ENCODE peak calls at places on chromosome 6, in six cellular contexts. One of them, this sample, is unnamed.

GRCh38 chr6:83884523-83884922 is 25.0 kb downstream of the CYB5R4 start:
- DNase-seq in suprapubic skin: no peak
- DNase-seq in OCI-LY7: peak
- DNase-seq in neural progenitor cell: peak
- DNase-seq in IMR-90: peak
- DNase-seq in choroid plexus epithelial cell: peak
- DNase-seq in this sample: peak

GRCh38 chr6:34926655-34927054 is 37.6 kb downstream of the ANKS1A start:
- DNase-seq in IMR-90: peak
- DNase-seq in choroid plexus epithelial cell: peak
- DNase-seq in suprapubic skin: no peak
- DNase-seq in OCI-LY7: no peak
- DNase-seq in neural progenitor cell: no peak
- DNase-seq in this sample: peak

GRCh38 chr6:126388235-126388634 is 48.3 kb downstream of the CENPW start:
- DNase-seq in neural progenitor cell: no peak
- DNase-seq in suprapubic skin: no peak
- DNase-seq in OCI-LY7: no peak
- DNase-seq in IMR-90: no peak
- DNase-seq in choroid plexus epithelial cell: peak
- DNase-seq in this sample: no peak

GRCh38 chr6:132054525-132054924 is 103.4 kb upstream of the CCN2 start:
- DNase-seq in neural progenitor cell: no peak
- DNase-seq in suprapubic skin: no peak
- DNase-seq in choroid plexus epithelial cell: peak
- DNase-seq in IMR-90: peak
- DNase-seq in OCI-LY7: no peak
- DNase-seq in this sample: peak

GRCh38 chr6:142384455-142385332 is 82.9 kb downstream of the ADGRG6 start:
- DNase-seq in choroid plexus epithelial cell: peak
- DNase-seq in neural progenitor cell: no peak
- DNase-seq in OCI-LY7: no peak
- DNase-seq in suprapubic skin: no peak
- DNase-seq in IMR-90: peak
- DNase-seq in this sample: no peak

GRCh38 chr6:83518946-83519489 is 6.7 kb downstream of the PRSS35 start:
- DNase-seq in choroid plexus epithelial cell: peak
- DNase-seq in OCI-LY7: no peak
- DNase-seq in IMR-90: peak
- DNase-seq in neural progenitor cell: peak
- DNase-seq in suprapubic skin: no peak
- DNase-seq in this sample: no peak

GRCh38 chr6:1836690-1837089 is 227.0 kb downstream of the FOXC1 start:
- DNase-seq in IMR-90: no peak
- DNase-seq in OCI-LY7: no peak
- DNase-seq in neural progenitor cell: no peak
- DNase-seq in choroid plexus epithelial cell: no peak
- DNase-seq in suprapubic skin: no peak
- DNase-seq in this sample: no peak

GRCh38 chr6:22848121-22848520 is 278.8 kb downstream of the HDGFL1 start:
- DNase-seq in OCI-LY7: no peak
- DNase-seq in neural progenitor cell: no peak
- DNase-seq in choroid plexus epithelial cell: peak
- DNase-seq in IMR-90: no peak
- DNase-seq in suprapubic skin: no peak
- DNase-seq in this sample: no peak

GRCh38 chr6:2993755-2994317 is 5.9 kb upstream of the NQO2 start:
- DNase-seq in suprapubic skin: no peak
- DNase-seq in IMR-90: no peak
- DNase-seq in choroid plexus epithelial cell: no peak
- DNase-seq in neural progenitor cell: no peak
- DNase-seq in OCI-LY7: no peak
- DNase-seq in this sample: no peak

GRCh38 chr6:88584581-88584980 is 378.8 kb downstream of the RNGTT start:
- DNase-seq in IMR-90: no peak
- DNase-seq in choroid plexus epithelial cell: peak
- DNase-seq in neural progenitor cell: no peak
- DNase-seq in suprapubic skin: no peak
- DNase-seq in OCI-LY7: no peak
- DNase-seq in this sample: no peak

GRCh38 chr6:156585859-156586258 is 191.3 kb upstream of the ARID1B start:
- DNase-seq in neural progenitor cell: no peak
- DNase-seq in suprapubic skin: no peak
- DNase-seq in OCI-LY7: no peak
- DNase-seq in choroid plexus epithelial cell: peak
- DNase-seq in IMR-90: no peak
- DNase-seq in this sample: no peak

GRCh38 chr6:159790149-159790946 is at the start of gene MRPL18:
- DNase-seq in IMR-90: peak
- DNase-seq in suprapubic skin: peak
- DNase-seq in choroid plexus epithelial cell: peak
- DNase-seq in neural progenitor cell: peak
- DNase-seq in OCI-LY7: peak
- DNase-seq in this sample: peak

GRCh38 chr6:71588490-71588889 is 297.9 kb upstream of the RIMS1 start:
- DNase-seq in neural progenitor cell: no peak
- DNase-seq in suprapubic skin: no peak
- DNase-seq in choroid plexus epithelial cell: no peak
- DNase-seq in OCI-LY7: no peak
- DNase-seq in IMR-90: no peak
- DNase-seq in this sample: no peak

GRCh38 chr6:52167272-52167671 is 18.9 kb upstream of the IL17A start:
- DNase-seq in OCI-LY7: no peak
- DNase-seq in neural progenitor cell: no peak
- DNase-seq in choroid plexus epithelial cell: no peak
- DNase-seq in IMR-90: no peak
- DNase-seq in suprapubic skin: no peak
- DNase-seq in this sample: no peak

GRCh38 chr6:32882879-32883250 is 28.9 kb downstream of the PSMB9 start:
- DNase-seq in suprapubic skin: no peak
- DNase-seq in neural progenitor cell: no peak
- DNase-seq in OCI-LY7: no peak
- DNase-seq in choroid plexus epithelial cell: peak
- DNase-seq in IMR-90: peak
- DNase-seq in this sample: peak

GRCh38 chr6:100470721-100471120 is 6.0 kb upstream of the SIM1 start:
- DNase-seq in OCI-LY7: no peak
- DNase-seq in suprapubic skin: no peak
- DNase-seq in neural progenitor cell: no peak
- DNase-seq in choroid plexus epithelial cell: no peak
- DNase-seq in IMR-90: no peak
- DNase-seq in this sample: no peak

GRCh38 chr6:127900935-127901334 is at the start of gene THEMIS:
- DNase-seq in choroid plexus epithelial cell: no peak
- DNase-seq in neural progenitor cell: no peak
- DNase-seq in OCI-LY7: no peak
- DNase-seq in IMR-90: no peak
- DNase-seq in suprapubic skin: no peak
- DNase-seq in this sample: no peak

GRCh38 chr6:73640179-73640750 is 13.5 kb downstream of the SLC17A5 start:
- DNase-seq in suprapubic skin: no peak
- DNase-seq in choroid plexus epithelial cell: no peak
- DNase-seq in IMR-90: peak
- DNase-seq in OCI-LY7: no peak
- DNase-seq in neural progenitor cell: no peak
- DNase-seq in this sample: no peak

GRCh38 chr6:8131265-8131897 is 29.0 kb upstream of the EEF1E1 start:
- DNase-seq in choroid plexus epithelial cell: peak
- DNase-seq in IMR-90: peak
- DNase-seq in OCI-LY7: peak
- DNase-seq in suprapubic skin: no peak
- DNase-seq in neural progenitor cell: peak
- DNase-seq in this sample: peak

GRCh38 chr6:3825851-3826581 is 23.2 kb upstream of the FAM50B start:
- DNase-seq in neural progenitor cell: no peak
- DNase-seq in IMR-90: peak
- DNase-seq in suprapubic skin: peak
- DNase-seq in choroid plexus epithelial cell: peak
- DNase-seq in OCI-LY7: no peak
- DNase-seq in this sample: peak

GRCh38 chr6:158552796-158553138 is 7.1 kb upstream of the TMEM181 start:
- DNase-seq in IMR-90: no peak
- DNase-seq in choroid plexus epithelial cell: no peak
- DNase-seq in neural progenitor cell: no peak
- DNase-seq in suprapubic skin: no peak
- DNase-seq in OCI-LY7: no peak
- DNase-seq in this sample: no peak

GRCh38 chr6:35474978-35475570 is 6.9 kb downstream of the RPL10A start:
- DNase-seq in neural progenitor cell: no peak
- DNase-seq in suprapubic skin: no peak
- DNase-seq in OCI-LY7: no peak
- DNase-seq in choroid plexus epithelial cell: no peak
- DNase-seq in IMR-90: no peak
- DNase-seq in this sample: no peak

GRCh38 chr6:37432590-37432915 is 468 bp upstream of the CMTR1 start:
- DNase-seq in suprapubic skin: no peak
- DNase-seq in choroid plexus epithelial cell: no peak
- DNase-seq in OCI-LY7: no peak
- DNase-seq in IMR-90: no peak
- DNase-seq in neural progenitor cell: no peak
- DNase-seq in this sample: no peak

GRCh38 chr6:132865364-132865763 is 51.0 kb downstream of the RPS12 start:
- DNase-seq in choroid plexus epithelial cell: no peak
- DNase-seq in neural progenitor cell: no peak
- DNase-seq in OCI-LY7: no peak
- DNase-seq in suprapubic skin: no peak
- DNase-seq in IMR-90: no peak
- DNase-seq in this sample: no peak

GRCh38 chr6:36241728-36242127 is 28.1 kb upstream of the PNPLA1 start:
- DNase-seq in IMR-90: peak
- DNase-seq in choroid plexus epithelial cell: peak
- DNase-seq in OCI-LY7: peak
- DNase-seq in suprapubic skin: no peak
- DNase-seq in neural progenitor cell: no peak
- DNase-seq in this sample: no peak

GRCh38 chr6:19569563-19569962 is 267.6 kb upstream of the ID4 start:
- DNase-seq in suprapubic skin: no peak
- DNase-seq in IMR-90: no peak
- DNase-seq in neural progenitor cell: no peak
- DNase-seq in choroid plexus epithelial cell: no peak
- DNase-seq in OCI-LY7: peak
- DNase-seq in this sample: no peak

GRCh38 chr6:44074383-44075136 is 52.7 kb downstream of the MRPL14 start:
- DNase-seq in choroid plexus epithelial cell: peak
- DNase-seq in OCI-LY7: peak
- DNase-seq in IMR-90: peak
- DNase-seq in suprapubic skin: peak
- DNase-seq in neural progenitor cell: peak
- DNase-seq in this sample: peak

GRCh38 chr6:119562168-119562567 is 212.6 kb upstream of the MAN1A1 start:
- DNase-seq in OCI-LY7: no peak
- DNase-seq in suprapubic skin: no peak
- DNase-seq in IMR-90: no peak
- DNase-seq in choroid plexus epithelial cell: no peak
- DNase-seq in neural progenitor cell: no peak
- DNase-seq in this sample: no peak

GRCh38 chr6:169832247-169832948 is 81.0 kb downstream of the ERMARD start:
- DNase-seq in neural progenitor cell: no peak
- DNase-seq in suprapubic skin: no peak
- DNase-seq in choroid plexus epithelial cell: peak
- DNase-seq in OCI-LY7: no peak
- DNase-seq in IMR-90: peak
- DNase-seq in this sample: peak

GRCh38 chr6:144474904-144475303 is 189.8 kb downstream of the UTRN start:
- DNase-seq in suprapubic skin: no peak
- DNase-seq in OCI-LY7: no peak
- DNase-seq in choroid plexus epithelial cell: no peak
- DNase-seq in IMR-90: no peak
- DNase-seq in neural progenitor cell: no peak
- DNase-seq in this sample: no peak

GRCh38 chr6:13998356-13998755 is 73.6 kb downstream of the RNF182 start:
- DNase-seq in neural progenitor cell: no peak
- DNase-seq in OCI-LY7: no peak
- DNase-seq in IMR-90: no peak
- DNase-seq in choroid plexus epithelial cell: no peak
- DNase-seq in suprapubic skin: no peak
- DNase-seq in this sample: no peak

GRCh38 chr6:53151676-53152075 is 3.0 kb upstream of the GCM1 start:
- DNase-seq in neural progenitor cell: peak
- DNase-seq in choroid plexus epithelial cell: peak
- DNase-seq in suprapubic skin: no peak
- DNase-seq in IMR-90: no peak
- DNase-seq in OCI-LY7: peak
- DNase-seq in this sample: peak

GRCh38 chr6:36677753-36678487 is 594 bp upstream of the CDKN1A start:
- DNase-seq in choroid plexus epithelial cell: no peak
- DNase-seq in IMR-90: no peak
- DNase-seq in suprapubic skin: no peak
- DNase-seq in neural progenitor cell: no peak
- DNase-seq in OCI-LY7: no peak
- DNase-seq in this sample: peak

GRCh38 chr6:6293317-6293716 is 27.1 kb downstream of the F13A1 start:
- DNase-seq in suprapubic skin: no peak
- DNase-seq in OCI-LY7: no peak
- DNase-seq in choroid plexus epithelial cell: no peak
- DNase-seq in neural progenitor cell: no peak
- DNase-seq in IMR-90: no peak
- DNase-seq in this sample: no peak
- H3K4me3 ChIP-seq in suprapubic skin: no peak
- H3K4me3 ChIP-seq in OCI-LY7: no peak
- H3K4me3 ChIP-seq in choroid plexus epithelial cell: no peak
- H3K4me3 ChIP-seq in neural progenitor cell: no peak
- H3K4me3 ChIP-seq in IMR-90: no peak
- H3K4me3 ChIP-seq in this sample: no peak

GRCh38 chr6:9710574-9710973 is 704.3 kb downstream of the TFAP2A start:
- DNase-seq in choroid plexus epithelial cell: no peak
- DNase-seq in neural progenitor cell: no peak
- DNase-seq in suprapubic skin: no peak
- DNase-seq in OCI-LY7: no peak
- DNase-seq in IMR-90: no peak
- DNase-seq in this sample: no peak
- TF ChIP-seq CTCF in choroid plexus epithelial cell: no peak
- TF ChIP-seq CTCF in neural progenitor cell: no peak
- TF ChIP-seq CTCF in suprapubic skin: no peak
- TF ChIP-seq CTCF in OCI-LY7: no peak
- TF ChIP-seq CTCF in IMR-90: no peak
- TF ChIP-seq CTCF in this sample: no peak

DNA sequence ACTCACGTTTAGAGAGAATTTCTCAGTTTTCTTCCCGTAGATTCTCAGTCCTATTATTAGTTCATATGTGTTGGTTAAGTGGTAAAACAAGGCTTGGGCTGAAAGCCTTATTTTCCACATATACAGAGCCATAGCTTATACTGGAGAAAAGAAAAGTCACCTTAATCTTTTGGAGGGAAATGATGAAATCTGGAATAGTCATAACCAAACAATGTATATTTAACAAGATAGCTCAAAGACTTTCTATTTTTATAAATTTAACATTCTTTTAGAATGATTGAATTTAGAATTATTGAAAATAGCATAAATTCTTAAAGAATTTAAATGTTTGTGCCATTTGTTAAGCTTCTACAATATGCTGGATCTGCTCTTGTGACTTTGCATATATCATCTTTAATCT is 85.8 kb downstream of the CDKAL1 start:
- DNase-seq in IMR-90: peak
- DNase-seq in choroid plexus epithelial cell: peak
- DNase-seq in neural progenitor cell: no peak
- DNase-seq in OCI-LY7: no peak
- DNase-seq in suprapubic skin: no peak
- DNase-seq in this sample: peak
- H3K4me3 ChIP-seq in IMR-90: no peak
- H3K4me3 ChIP-seq in choroid plexus epithelial cell: no peak
- H3K4me3 ChIP-seq in neural progenitor cell: no peak
- H3K4me3 ChIP-seq in OCI-LY7: no peak
- H3K4me3 ChIP-seq in suprapubic skin: no peak
- H3K4me3 ChIP-seq in this sample: no peak

GRCh38 chr6:166465671-166466087 is 82.9 kb upstream of the MPC1 start:
- DNase-seq in IMR-90: peak
- DNase-seq in suprapubic skin: no peak
- DNase-seq in OCI-LY7: no peak
- DNase-seq in neural progenitor cell: no peak
- DNase-seq in choroid plexus epithelial cell: no peak
- DNase-seq in this sample: no peak
- TF ChIP-seq CTCF in IMR-90: peak
- TF ChIP-seq CTCF in suprapubic skin: no peak
- TF ChIP-seq CTCF in OCI-LY7: peak
- TF ChIP-seq CTCF in neural progenitor cell: no peak
- TF ChIP-seq CTCF in choroid plexus epithelial cell: peak
- TF ChIP-seq CTCF in this sample: no peak